ENCODE peak calls at places on chromosomes 7 and 10, in ten cellular contexts. K, A, P, H, L, X, W, Z, Y and N are unnamed samples.

GRCh38 chr7:7182156-7183060 is at the start of gene C1GALT1:
- DNase-seq in L (peak; percentile 99), X (peak; percentile 97), K (peak; percentile 94), Y (peak; percentile 98), W (peak; percentile 100), H (peak; percentile 98), P (peak; percentile 97), Z (peak; percentile 98), A (peak; percentile 93), N (peak; percentile 98)

GRCh38 chr10:17527530-17528146 is 73.2 kb upstream of the ST8SIA6 start:
- DNase-seq in P (no peak), K (no peak), Y (peak; percentile 43), W (no peak), A (peak; percentile 11), L (peak; percentile 91), X (no peak), H (no peak), Z (peak; percentile 31), N (no peak)

GRCh38 chr7:80088705-80089104 is 45.9 kb upstream of the GNAI1 start:
- DNase-seq in A (no peak), Y (no peak), P (no peak), X (no peak), W (no peak), Z (no peak), L (peak; percentile 38), K (no peak), H (no peak), N (no peak)

GRCh38 chr10:114551310-114551972 is 106.6 kb downstream of the ABLIM1 start:
- DNase-seq in A (no peak), Z (no peak), H (peak; percentile 93), Y (no peak), P (no peak), X (peak; percentile 34), K (peak; percentile 87), L (peak; percentile 68), W (no peak), N (peak; percentile 82)

GRCh38 chr7:131586759-131587158 is 30.3 kb upstream of the PODXL start:
- DNase-seq in Z (no peak), H (no peak), K (no peak), Y (no peak), W (no peak), L (no peak), X (no peak), P (no peak), A (no peak), N (no peak)

GRCh38 chr7:119964640-119965542 is 308.1 kb upstream of the KCND2 start:
- DNase-seq in X (no peak), P (no peak), H (no peak), K (no peak), A (no peak), Y (peak; percentile 16), W (no peak), L (peak; percentile 70), Z (no peak), N (no peak)

GRCh38 chr10:99784025-99784730 is 1.7 kb downstream of the ABCC2 start:
- DNase-seq in A (no peak), K (no peak), Z (no peak), X (no peak), Y (peak; percentile 59), P (no peak), W (no peak), H (peak; percentile 6), L (peak; percentile 86), N (no peak)

GRCh38 chr10:85238676-85239075 is 910.3 kb downstream of the CCSER2 start:
- DNase-seq in K (no peak), A (no peak), L (no peak), Z (no peak), X (no peak), W (no peak), H (no peak), P (no peak), Y (no peak), N (no peak)

GRCh38 chr7:41711283-41712064 is 8.6 kb upstream of the INHBA start:
- DNase-seq in Z (no peak), H (peak; percentile 52), K (peak; percentile 22), L (peak; percentile 45), P (no peak), W (peak; percentile 61), Y (no peak), A (peak; percentile 63), X (no peak), N (no peak)

GRCh38 chr7:5231811-5232484 is 41.9 kb downstream of the WIPI2 start:
- DNase-seq in Y (no peak), H (peak; percentile 66), A (no peak), K (no peak), Z (peak; percentile 33), W (no peak), P (no peak), L (no peak), X (no peak), N (no peak)

GRCh38 chr7:55280031-55280454 is 85.1 kb upstream of the LANCL2 start:
- DNase-seq in L (peak; percentile 81), K (peak; percentile 64), A (peak; percentile 77), P (peak; percentile 28), Z (peak; percentile 29), H (peak; percentile 58), W (peak; percentile 79), X (peak; percentile 53), Y (peak; percentile 87), N (peak; percentile 49)

GRCh38 chr7:82755705-82756551 is 312.4 kb upstream of the CACNA2D1 start:
- DNase-seq in Z (no peak), A (no peak), H (no peak), K (no peak), Y (peak; percentile 29), X (no peak), W (no peak), P (no peak), L (peak; percentile 1), N (no peak)

GRCh38 chr10:69638642-69639041 is 8.6 kb downstream of the FAM241B start:
- DNase-seq in X (no peak), Z (no peak), L (no peak), H (no peak), W (no peak), Y (no peak), P (no peak), K (no peak), A (no peak), N (no peak)